ENCODE peak calls at places on chromosomes 7 and 10, in six cellular contexts. One of them, this sample, is unnamed.

GRCh38 chr10:91313761-91314520 is 93.5 kb downstream of the PCGF5 start:
- DNase-seq in naive thymus-derived CD4-positive, alpha-beta T cell: no peak
- DNase-seq in fibroblast of lung: peak; percentile 73
- DNase-seq in heart left ventricle: no peak
- DNase-seq in HepG2: no peak
- DNase-seq in body of pancreas: no peak
- DNase-seq in this sample: no peak

GRCh38 chr7:22989646-22990587 is 24.0 kb downstream of the HYCC1 start:
- DNase-seq in naive thymus-derived CD4-positive, alpha-beta T cell: no peak
- DNase-seq in fibroblast of lung: no peak
- DNase-seq in heart left ventricle: no peak
- DNase-seq in HepG2: no peak
- DNase-seq in body of pancreas: no peak
- DNase-seq in this sample: no peak

GRCh38 chr10:53598914-53599313 is 826.3 kb upstream of the MBL2 start:
- DNase-seq in naive thymus-derived CD4-positive, alpha-beta T cell: no peak
- DNase-seq in fibroblast of lung: no peak
- DNase-seq in heart left ventricle: no peak
- DNase-seq in HepG2: no peak
- DNase-seq in body of pancreas: no peak
- DNase-seq in this sample: no peak

GRCh38 chr7:73741600-73741999 is 3.0 kb upstream of the ABHD11 start:
- DNase-seq in naive thymus-derived CD4-positive, alpha-beta T cell: no peak
- DNase-seq in fibroblast of lung: no peak
- DNase-seq in heart left ventricle: no peak
- DNase-seq in HepG2: no peak
- DNase-seq in body of pancreas: peak; percentile 48
- DNase-seq in this sample: peak; percentile 62

GRCh38 chr10:51301644-51302043 is 227.4 kb downstream of the PRKG1 start:
- DNase-seq in naive thymus-derived CD4-positive, alpha-beta T cell: no peak
- DNase-seq in fibroblast of lung: peak; percentile 41
- DNase-seq in heart left ventricle: no peak
- DNase-seq in HepG2: no peak
- DNase-seq in body of pancreas: no peak
- DNase-seq in this sample: no peak

GRCh38 chr10:78774999-78775711 is 293.6 kb upstream of the ZMIZ1 start:
- DNase-seq in naive thymus-derived CD4-positive, alpha-beta T cell: no peak
- DNase-seq in fibroblast of lung: peak; percentile 44
- DNase-seq in heart left ventricle: no peak
- DNase-seq in HepG2: peak; percentile 85
- DNase-seq in body of pancreas: peak; percentile 90
- DNase-seq in this sample: peak; percentile 90

GRCh38 chr7:143975617-143976016 is 21.0 kb downstream of the OR2F1 start:
- DNase-seq in naive thymus-derived CD4-positive, alpha-beta T cell: no peak
- DNase-seq in fibroblast of lung: peak; percentile 11
- DNase-seq in heart left ventricle: no peak
- DNase-seq in HepG2: peak; percentile 63
- DNase-seq in body of pancreas: no peak
- DNase-seq in this sample: no peak

GRCh38 chr7:94701555-94701973 is 45.6 kb upstream of the SGCE start:
- DNase-seq in naive thymus-derived CD4-positive, alpha-beta T cell: no peak
- DNase-seq in fibroblast of lung: peak; percentile 19
- DNase-seq in heart left ventricle: no peak
- DNase-seq in HepG2: peak; percentile 99
- DNase-seq in body of pancreas: peak; percentile 2
- DNase-seq in this sample: no peak

GRCh38 chr10:124558339-124558685 is 96.7 kb downstream of the LHPP start:
- DNase-seq in naive thymus-derived CD4-positive, alpha-beta T cell: no peak
- DNase-seq in fibroblast of lung: no peak
- DNase-seq in heart left ventricle: no peak
- DNase-seq in HepG2: no peak
- DNase-seq in body of pancreas: no peak
- DNase-seq in this sample: no peak

GRCh38 chr7:152752513-152752912 is 7.0 kb upstream of the ACTR3B start:
- DNase-seq in naive thymus-derived CD4-positive, alpha-beta T cell: no peak
- DNase-seq in fibroblast of lung: no peak
- DNase-seq in heart left ventricle: no peak
- DNase-seq in HepG2: no peak
- DNase-seq in body of pancreas: no peak
- DNase-seq in this sample: no peak

GRCh38 chr7:149381245-149381644 is 79.6 kb downstream of the ZNF777 start:
- DNase-seq in naive thymus-derived CD4-positive, alpha-beta T cell: no peak
- DNase-seq in fibroblast of lung: no peak
- DNase-seq in heart left ventricle: no peak
- DNase-seq in HepG2: no peak
- DNase-seq in body of pancreas: no peak
- DNase-seq in this sample: no peak

GRCh38 chr10:97731346-97732051 is 5.4 kb upstream of the ZFYVE27 start:
- DNase-seq in naive thymus-derived CD4-positive, alpha-beta T cell: peak; percentile 34
- DNase-seq in fibroblast of lung: peak; percentile 82
- DNase-seq in heart left ventricle: peak; percentile 75
- DNase-seq in HepG2: peak; percentile 66
- DNase-seq in body of pancreas: peak; percentile 78
- DNase-seq in this sample: peak; percentile 75

GRCh38 chr10:110534571-110534970 is 32.9 kb upstream of the SMC3 start:
- DNase-seq in naive thymus-derived CD4-positive, alpha-beta T cell: no peak
- DNase-seq in fibroblast of lung: no peak
- DNase-seq in heart left ventricle: no peak
- DNase-seq in HepG2: no peak
- DNase-seq in body of pancreas: no peak
- DNase-seq in this sample: no peak

GRCh38 chr7:7662527-7662926 is 22.0 kb downstream of the UMAD1 start:
- DNase-seq in naive thymus-derived CD4-positive, alpha-beta T cell: no peak
- DNase-seq in fibroblast of lung: peak; percentile 52
- DNase-seq in heart left ventricle: no peak
- DNase-seq in HepG2: no peak
- DNase-seq in body of pancreas: no peak
- DNase-seq in this sample: no peak

GRCh38 chr7:47282790-47283496 is 299.0 kb downstream of the TNS3 start:
- DNase-seq in naive thymus-derived CD4-positive, alpha-beta T cell: no peak
- DNase-seq in fibroblast of lung: no peak
- DNase-seq in heart left ventricle: no peak
- DNase-seq in HepG2: no peak
- DNase-seq in body of pancreas: no peak
- DNase-seq in this sample: no peak

GRCh38 chr10:71671983-71672535 is 47.5 kb downstream of the C10orf105 start:
- DNase-seq in naive thymus-derived CD4-positive, alpha-beta T cell: no peak
- DNase-seq in fibroblast of lung: no peak
- DNase-seq in heart left ventricle: no peak
- DNase-seq in HepG2: no peak
- DNase-seq in body of pancreas: no peak
- DNase-seq in this sample: no peak

GRCh38 chr7:47400001-47400400 is 181.9 kb downstream of the TNS3 start:
- DNase-seq in naive thymus-derived CD4-positive, alpha-beta T cell: no peak
- DNase-seq in fibroblast of lung: no peak
- DNase-seq in heart left ventricle: no peak
- DNase-seq in HepG2: no peak
- DNase-seq in body of pancreas: no peak
- DNase-seq in this sample: peak; percentile 33

GRCh38 chr10:11235771-11236170 is 218.1 kb downstream of the CELF2 start:
- DNase-seq in naive thymus-derived CD4-positive, alpha-beta T cell: no peak
- DNase-seq in fibroblast of lung: no peak
- DNase-seq in heart left ventricle: no peak
- DNase-seq in HepG2: no peak
- DNase-seq in body of pancreas: no peak
- DNase-seq in this sample: no peak

GRCh38 chr10:84632866-84633265 is 304.5 kb downstream of the CCSER2 start:
- DNase-seq in naive thymus-derived CD4-positive, alpha-beta T cell: no peak
- DNase-seq in fibroblast of lung: no peak
- DNase-seq in heart left ventricle: no peak
- DNase-seq in HepG2: peak; percentile 26
- DNase-seq in body of pancreas: no peak
- DNase-seq in this sample: no peak

GRCh38 chr7:51224811-51225581 is 91.6 kb downstream of the COBL start:
- DNase-seq in naive thymus-derived CD4-positive, alpha-beta T cell: no peak
- DNase-seq in fibroblast of lung: no peak
- DNase-seq in heart left ventricle: no peak
- DNase-seq in HepG2: peak; percentile 31
- DNase-seq in body of pancreas: peak; percentile 76
- DNase-seq in this sample: peak; percentile 40

GRCh38 chr7:44291066-44291732 is 34.2 kb downstream of the CAMK2B start:
- DNase-seq in naive thymus-derived CD4-positive, alpha-beta T cell: no peak
- DNase-seq in fibroblast of lung: peak; percentile 93
- DNase-seq in heart left ventricle: peak; percentile 77
- DNase-seq in HepG2: no peak
- DNase-seq in body of pancreas: peak; percentile 54
- DNase-seq in this sample: no peak

GRCh38 chr7:3453398-3453797 is 152.3 kb downstream of the SDK1 start:
- DNase-seq in naive thymus-derived CD4-positive, alpha-beta T cell: no peak
- DNase-seq in fibroblast of lung: no peak
- DNase-seq in heart left ventricle: no peak
- DNase-seq in HepG2: no peak
- DNase-seq in body of pancreas: no peak
- DNase-seq in this sample: no peak

GRCh38 chr10:116815641-116816415 is 33.5 kb upstream of the ENO4 start:
- DNase-seq in naive thymus-derived CD4-positive, alpha-beta T cell: no peak
- DNase-seq in fibroblast of lung: no peak
- DNase-seq in heart left ventricle: no peak
- DNase-seq in HepG2: no peak
- DNase-seq in body of pancreas: no peak
- DNase-seq in this sample: no peak

GRCh38 chr10:92573091-92573797 is 649 bp downstream of the IDE start:
- DNase-seq in naive thymus-derived CD4-positive, alpha-beta T cell: peak; percentile 8
- DNase-seq in fibroblast of lung: peak; percentile 47
- DNase-seq in heart left ventricle: peak; percentile 34
- DNase-seq in HepG2: no peak
- DNase-seq in body of pancreas: peak; percentile 54
- DNase-seq in this sample: peak; percentile 56

GRCh38 chr10:55500931-55501559 is 700.0 kb upstream of the PCDH15 start:
- DNase-seq in naive thymus-derived CD4-positive, alpha-beta T cell: no peak
- DNase-seq in fibroblast of lung: peak; percentile 32
- DNase-seq in heart left ventricle: no peak
- DNase-seq in HepG2: peak; percentile 31
- DNase-seq in body of pancreas: peak; percentile 13
- DNase-seq in this sample: peak; percentile 36

GRCh38 chr10:115861864-115862263 is 411.1 kb downstream of the GFRA1 start:
- DNase-seq in naive thymus-derived CD4-positive, alpha-beta T cell: no peak
- DNase-seq in fibroblast of lung: peak; percentile 19
- DNase-seq in heart left ventricle: no peak
- DNase-seq in HepG2: no peak
- DNase-seq in body of pancreas: no peak
- DNase-seq in this sample: no peak

GRCh38 chr7:133564484-133564883 is 311.6 kb downstream of the EXOC4 start:
- DNase-seq in naive thymus-derived CD4-positive, alpha-beta T cell: no peak
- DNase-seq in fibroblast of lung: no peak
- DNase-seq in heart left ventricle: no peak
- DNase-seq in HepG2: no peak
- DNase-seq in body of pancreas: no peak
- DNase-seq in this sample: no peak

GRCh38 chr10:105756386-105756785 is 1115.3 kb downstream of the SORCS3 start:
- DNase-seq in naive thymus-derived CD4-positive, alpha-beta T cell: no peak
- DNase-seq in fibroblast of lung: no peak
- DNase-seq in heart left ventricle: no peak
- DNase-seq in HepG2: no peak
- DNase-seq in body of pancreas: no peak
- DNase-seq in this sample: no peak
- H3K4me1 ChIP-seq in naive thymus-derived CD4-positive, alpha-beta T cell: no peaks in the 10 kb centered on the region
- H3K4me1 ChIP-seq in fibroblast of lung: no peaks in the 10 kb centered on the region
- H3K4me1 ChIP-seq in heart left ventricle: no peaks in the 10 kb centered on the region
- H3K4me1 ChIP-seq in HepG2: no peaks in the 10 kb centered on the region
- H3K4me1 ChIP-seq in body of pancreas: no peaks in the 10 kb centered on the region
- H3K4me1 ChIP-seq in this sample: peaks cover 6% of the 10 kb centered on the region

GRCh38 chr10:94412439-94412838 is 10.1 kb downstream of the TBC1D12 start:
- DNase-seq in naive thymus-derived CD4-positive, alpha-beta T cell: no peak
- DNase-seq in fibroblast of lung: peak; percentile 76
- DNase-seq in heart left ventricle: no peak
- DNase-seq in HepG2: no peak
- DNase-seq in body of pancreas: no peak
- DNase-seq in this sample: no peak
- H3K4me1 ChIP-seq in naive thymus-derived CD4-positive, alpha-beta T cell: no peaks in the 10 kb centered on the region
- H3K4me1 ChIP-seq in fibroblast of lung: no peaks in the 10 kb centered on the region
- H3K4me1 ChIP-seq in heart left ventricle: no peaks in the 10 kb centered on the region
- H3K4me1 ChIP-seq in HepG2: peaks cover 25% of the 10 kb centered on the region
- H3K4me1 ChIP-seq in body of pancreas: peaks cover 36% of the 10 kb centered on the region
- H3K4me1 ChIP-seq in this sample: peaks cover 7% of the 10 kb centered on the region

GRCh38 chr10:69482125-69482524 is 30.9 kb downstream of the TSPAN15 start:
- DNase-seq in naive thymus-derived CD4-positive, alpha-beta T cell: no peak
- DNase-seq in fibroblast of lung: no peak
- DNase-seq in heart left ventricle: no peak
- DNase-seq in HepG2: no peak
- DNase-seq in body of pancreas: no peak
- DNase-seq in this sample: no peak

GRCh38 chr10:69479737-69480412 is 28.6 kb downstream of the TSPAN15 start:
- DNase-seq in naive thymus-derived CD4-positive, alpha-beta T cell: no peak
- DNase-seq in fibroblast of lung: peak; percentile 1
- DNase-seq in heart left ventricle: peak; percentile 40
- DNase-seq in HepG2: no peak
- DNase-seq in body of pancreas: peak; percentile 27
- DNase-seq in this sample: no peak

GRCh38 chr10:69477968-69478597 is 26.8 kb downstream of the TSPAN15 start:
- DNase-seq in naive thymus-derived CD4-positive, alpha-beta T cell: no peak
- DNase-seq in fibroblast of lung: no peak
- DNase-seq in heart left ventricle: no peak
- DNase-seq in HepG2: no peak
- DNase-seq in body of pancreas: no peak
- DNase-seq in this sample: no peak

GRCh38 chr10:69481280-69481679 is 30.0 kb downstream of the TSPAN15 start:
- DNase-seq in naive thymus-derived CD4-positive, alpha-beta T cell: no peak
- DNase-seq in fibroblast of lung: no peak
- DNase-seq in heart left ventricle: no peak
- DNase-seq in HepG2: no peak
- DNase-seq in body of pancreas: peak; percentile 49
- DNase-seq in this sample: no peak

DNA sequence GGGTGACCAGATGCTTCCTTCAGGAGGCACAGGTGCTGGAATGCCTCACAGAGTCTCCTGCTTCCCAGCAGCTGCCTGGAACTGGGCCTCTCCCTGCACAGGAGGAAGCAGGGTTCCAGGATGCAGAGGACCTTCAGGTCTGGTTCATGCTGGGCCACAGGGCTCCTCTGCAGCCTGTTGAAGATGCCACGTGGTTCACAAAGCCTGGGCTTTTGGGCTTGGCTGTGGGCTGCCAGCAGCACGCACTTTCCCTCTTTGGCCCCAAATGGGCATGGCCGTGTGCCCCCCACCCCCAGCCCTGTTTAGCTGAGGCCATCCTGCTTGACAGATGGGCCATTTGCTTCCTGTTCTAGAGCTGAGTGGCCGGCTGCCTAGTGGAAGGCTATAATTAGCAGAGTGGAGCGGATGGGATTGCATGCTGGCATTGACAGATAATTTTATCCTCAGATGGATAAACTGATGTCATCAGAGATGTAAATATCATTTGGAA is 28.0 kb downstream of the TSPAN15 start:
- DNase-seq in naive thymus-derived CD4-positive, alpha-beta T cell: no peak
- DNase-seq in fibroblast of lung: no peak
- DNase-seq in heart left ventricle: peak; percentile 61
- DNase-seq in HepG2: no peak
- DNase-seq in body of pancreas: peak; percentile 26
- DNase-seq in this sample: peak; percentile 36
- H3K4me1 ChIP-seq in naive thymus-derived CD4-positive, alpha-beta T cell: no peaks in the 10 kb centered on the region
- H3K4me1 ChIP-seq in fibroblast of lung: peaks cover 3% of the 10 kb centered on the region
- H3K4me1 ChIP-seq in heart left ventricle: peaks cover 56% of the 10 kb centered on the region
- H3K4me1 ChIP-seq in HepG2: no peaks in the 10 kb centered on the region
- H3K4me1 ChIP-seq in body of pancreas: peaks cover 17% of the 10 kb centered on the region
- H3K4me1 ChIP-seq in this sample: peaks cover 42% of the 10 kb centered on the region

DNA sequence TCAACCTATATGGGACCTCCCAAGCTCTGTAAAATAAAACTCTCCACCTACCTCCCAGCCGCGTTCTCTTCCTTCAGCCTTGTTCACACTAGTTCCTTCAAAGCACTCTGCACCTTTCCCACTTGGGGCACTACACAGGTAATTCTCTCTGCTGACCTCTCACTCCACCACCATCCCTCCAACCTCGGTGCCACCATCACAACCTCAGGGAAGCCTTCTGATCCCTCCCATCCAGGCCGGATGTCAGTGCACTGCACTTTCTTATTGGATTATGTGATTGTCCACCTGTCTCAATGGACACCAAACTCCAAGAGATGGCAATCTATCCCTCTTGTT is 7.0 kb downstream of the LARP4B start:
- DNase-seq in naive thymus-derived CD4-positive, alpha-beta T cell: no peak
- DNase-seq in fibroblast of lung: no peak
- DNase-seq in heart left ventricle: no peak
- DNase-seq in HepG2: no peak
- DNase-seq in body of pancreas: no peak
- DNase-seq in this sample: no peak
- H3K4me1 ChIP-seq in naive thymus-derived CD4-positive, alpha-beta T cell: peaks cover 17% of the 10 kb centered on the region
- H3K4me1 ChIP-seq in fibroblast of lung: peaks cover 3% of the 10 kb centered on the region
- H3K4me1 ChIP-seq in heart left ventricle: peaks cover 14% of the 10 kb centered on the region
- H3K4me1 ChIP-seq in HepG2: peaks cover 44% of the 10 kb centered on the region
- H3K4me1 ChIP-seq in body of pancreas: peaks cover 81% of the 10 kb centered on the region
- H3K4me1 ChIP-seq in this sample: peaks cover 46% of the 10 kb centered on the region